ENCODE peak calls at places on chromosome 22, in nine cellular contexts. One of them, this sample, is unnamed.

GRCh38 chr22:24806663-24807001 is 621 bp downstream of the SGSM1 start:
- DNase-seq in stimulated activated CD4-positive, alpha-beta T cell treated with anti-CD3 and anti-CD28 coated beads, TNF-alpha, amount 100 ng/mL, for 48 hours: no peak
- DNase-seq in hepatic stellate cell: no peak
- DNase-seq in activated T-cell treated with anti-CD3 and anti-CD28 coated beads, Interleukin-2, amount 50 U/mL, for 72 hours: no peak
- DNase-seq in OCI-LY7: no peak
- DNase-seq in mammary epithelial cell: no peak
- DNase-seq in neuronal stem cell: no peak
- DNase-seq in cardiac septum: no peak
- DNase-seq in posterior cingulate gyrus: no peak
- DNase-seq in this sample: no peak

GRCh38 chr22:48592066-48592345 is 1235.7 kb downstream of the BRD1 start:
- DNase-seq in stimulated activated CD4-positive, alpha-beta T cell treated with anti-CD3 and anti-CD28 coated beads, TNF-alpha, amount 100 ng/mL, for 48 hours: no peak
- DNase-seq in hepatic stellate cell: no peak
- DNase-seq in activated T-cell treated with anti-CD3 and anti-CD28 coated beads, Interleukin-2, amount 50 U/mL, for 72 hours: no peak
- DNase-seq in OCI-LY7: no peak
- DNase-seq in mammary epithelial cell: no peak
- DNase-seq in neuronal stem cell: no peak
- DNase-seq in cardiac septum: no peak
- DNase-seq in posterior cingulate gyrus: no peak
- DNase-seq in this sample: no peak

GRCh38 chr22:23767673-23768548 is at the start of gene CHCHD10:
- DNase-seq in stimulated activated CD4-positive, alpha-beta T cell treated with anti-CD3 and anti-CD28 coated beads, TNF-alpha, amount 100 ng/mL, for 48 hours: peak; percentile 58
- DNase-seq in hepatic stellate cell: peak; percentile 90
- DNase-seq in activated T-cell treated with anti-CD3 and anti-CD28 coated beads, Interleukin-2, amount 50 U/mL, for 72 hours: peak; percentile 85
- DNase-seq in OCI-LY7: peak; percentile 89
- DNase-seq in mammary epithelial cell: no peak
- DNase-seq in neuronal stem cell: peak; percentile 87
- DNase-seq in cardiac septum: peak; percentile 92
- DNase-seq in posterior cingulate gyrus: peak; percentile 90
- DNase-seq in this sample: peak; percentile 67

GRCh38 chr22:43829904-43830851 is 18.1 kb upstream of the EFCAB6 start:
- DNase-seq in stimulated activated CD4-positive, alpha-beta T cell treated with anti-CD3 and anti-CD28 coated beads, TNF-alpha, amount 100 ng/mL, for 48 hours: no peak
- DNase-seq in hepatic stellate cell: no peak
- DNase-seq in activated T-cell treated with anti-CD3 and anti-CD28 coated beads, Interleukin-2, amount 50 U/mL, for 72 hours: no peak
- DNase-seq in OCI-LY7: no peak
- DNase-seq in mammary epithelial cell: no peak
- DNase-seq in neuronal stem cell: no peak
- DNase-seq in cardiac septum: peak; percentile 85
- DNase-seq in posterior cingulate gyrus: no peak
- DNase-seq in this sample: no peak

GRCh38 chr22:47586946-47587345 is 824.5 kb downstream of the TBC1D22A start:
- DNase-seq in stimulated activated CD4-positive, alpha-beta T cell treated with anti-CD3 and anti-CD28 coated beads, TNF-alpha, amount 100 ng/mL, for 48 hours: no peak
- DNase-seq in hepatic stellate cell: no peak
- DNase-seq in activated T-cell treated with anti-CD3 and anti-CD28 coated beads, Interleukin-2, amount 50 U/mL, for 72 hours: no peak
- DNase-seq in OCI-LY7: no peak
- DNase-seq in mammary epithelial cell: no peak
- DNase-seq in neuronal stem cell: no peak
- DNase-seq in cardiac septum: peak; percentile 51
- DNase-seq in posterior cingulate gyrus: no peak
- DNase-seq in this sample: no peak

GRCh38 chr22:47051435-47052175 is 289.2 kb downstream of the TBC1D22A start:
- DNase-seq in stimulated activated CD4-positive, alpha-beta T cell treated with anti-CD3 and anti-CD28 coated beads, TNF-alpha, amount 100 ng/mL, for 48 hours: no peak
- DNase-seq in hepatic stellate cell: no peak
- DNase-seq in activated T-cell treated with anti-CD3 and anti-CD28 coated beads, Interleukin-2, amount 50 U/mL, for 72 hours: no peak
- DNase-seq in OCI-LY7: no peak
- DNase-seq in mammary epithelial cell: no peak
- DNase-seq in neuronal stem cell: no peak
- DNase-seq in cardiac septum: no peak
- DNase-seq in posterior cingulate gyrus: no peak
- DNase-seq in this sample: no peak

GRCh38 chr22:37726240-37726887 is 29.5 kb downstream of the TRIOBP start:
- DNase-seq in stimulated activated CD4-positive, alpha-beta T cell treated with anti-CD3 and anti-CD28 coated beads, TNF-alpha, amount 100 ng/mL, for 48 hours: no peak
- DNase-seq in hepatic stellate cell: peak; percentile 76
- DNase-seq in activated T-cell treated with anti-CD3 and anti-CD28 coated beads, Interleukin-2, amount 50 U/mL, for 72 hours: no peak
- DNase-seq in OCI-LY7: peak; percentile 23
- DNase-seq in mammary epithelial cell: peak; percentile 19
- DNase-seq in neuronal stem cell: no peak
- DNase-seq in cardiac septum: no peak
- DNase-seq in posterior cingulate gyrus: no peak
- DNase-seq in this sample: peak; percentile 34

GRCh38 chr22:31829505-31829904 is 75.7 kb downstream of the DEPDC5 start:
- DNase-seq in stimulated activated CD4-positive, alpha-beta T cell treated with anti-CD3 and anti-CD28 coated beads, TNF-alpha, amount 100 ng/mL, for 48 hours: peak; percentile 52
- DNase-seq in hepatic stellate cell: peak; percentile 82
- DNase-seq in activated T-cell treated with anti-CD3 and anti-CD28 coated beads, Interleukin-2, amount 50 U/mL, for 72 hours: peak; percentile 74
- DNase-seq in OCI-LY7: no peak
- DNase-seq in mammary epithelial cell: peak; percentile 98
- DNase-seq in neuronal stem cell: no peak
- DNase-seq in cardiac septum: no peak
- DNase-seq in posterior cingulate gyrus: no peak
- DNase-seq in this sample: peak; percentile 93

GRCh38 chr22:46737105-46737975 is 712 bp downstream of the CERK start:
- DNase-seq in stimulated activated CD4-positive, alpha-beta T cell treated with anti-CD3 and anti-CD28 coated beads, TNF-alpha, amount 100 ng/mL, for 48 hours: no peak
- DNase-seq in hepatic stellate cell: peak; percentile 61
- DNase-seq in activated T-cell treated with anti-CD3 and anti-CD28 coated beads, Interleukin-2, amount 50 U/mL, for 72 hours: peak; percentile 47
- DNase-seq in OCI-LY7: peak; percentile 69
- DNase-seq in mammary epithelial cell: no peak
- DNase-seq in neuronal stem cell: no peak
- DNase-seq in cardiac septum: no peak
- DNase-seq in posterior cingulate gyrus: peak; percentile 30
- DNase-seq in this sample: peak; percentile 36

GRCh38 chr22:49183208-49183825 is 644.4 kb downstream of the BRD1 start:
- DNase-seq in stimulated activated CD4-positive, alpha-beta T cell treated with anti-CD3 and anti-CD28 coated beads, TNF-alpha, amount 100 ng/mL, for 48 hours: no peak
- DNase-seq in hepatic stellate cell: no peak
- DNase-seq in activated T-cell treated with anti-CD3 and anti-CD28 coated beads, Interleukin-2, amount 50 U/mL, for 72 hours: no peak
- DNase-seq in OCI-LY7: no peak
- DNase-seq in mammary epithelial cell: no peak
- DNase-seq in neuronal stem cell: no peak
- DNase-seq in cardiac septum: no peak
- DNase-seq in posterior cingulate gyrus: no peak
- DNase-seq in this sample: no peak

GRCh38 chr22:27212081-27212480 is 554.7 kb downstream of the MIAT start:
- DNase-seq in stimulated activated CD4-positive, alpha-beta T cell treated with anti-CD3 and anti-CD28 coated beads, TNF-alpha, amount 100 ng/mL, for 48 hours: no peak
- DNase-seq in hepatic stellate cell: no peak
- DNase-seq in activated T-cell treated with anti-CD3 and anti-CD28 coated beads, Interleukin-2, amount 50 U/mL, for 72 hours: no peak
- DNase-seq in OCI-LY7: no peak
- DNase-seq in mammary epithelial cell: no peak
- DNase-seq in neuronal stem cell: no peak
- DNase-seq in cardiac septum: no peak
- DNase-seq in posterior cingulate gyrus: no peak
- DNase-seq in this sample: no peak

GRCh38 chr22:27311666-27312566 is 489.6 kb downstream of the MN1 start:
- DNase-seq in stimulated activated CD4-positive, alpha-beta T cell treated with anti-CD3 and anti-CD28 coated beads, TNF-alpha, amount 100 ng/mL, for 48 hours: no peak
- DNase-seq in hepatic stellate cell: peak; percentile 58
- DNase-seq in activated T-cell treated with anti-CD3 and anti-CD28 coated beads, Interleukin-2, amount 50 U/mL, for 72 hours: no peak
- DNase-seq in OCI-LY7: no peak
- DNase-seq in mammary epithelial cell: no peak
- DNase-seq in neuronal stem cell: no peak
- DNase-seq in cardiac septum: no peak
- DNase-seq in posterior cingulate gyrus: no peak
- DNase-seq in this sample: no peak

GRCh38 chr22:42299586-42300285 is 29.3 kb upstream of the TCF20 start:
- DNase-seq in stimulated activated CD4-positive, alpha-beta T cell treated with anti-CD3 and anti-CD28 coated beads, TNF-alpha, amount 100 ng/mL, for 48 hours: no peak
- DNase-seq in hepatic stellate cell: no peak
- DNase-seq in activated T-cell treated with anti-CD3 and anti-CD28 coated beads, Interleukin-2, amount 50 U/mL, for 72 hours: peak; percentile 39
- DNase-seq in OCI-LY7: peak; percentile 73
- DNase-seq in mammary epithelial cell: no peak
- DNase-seq in neuronal stem cell: no peak
- DNase-seq in cardiac septum: peak; percentile 86
- DNase-seq in posterior cingulate gyrus: no peak
- DNase-seq in this sample: no peak

GRCh38 chr22:50576070-50576469 is 2.2 kb downstream of the CPT1B start:
- DNase-seq in stimulated activated CD4-positive, alpha-beta T cell treated with anti-CD3 and anti-CD28 coated beads, TNF-alpha, amount 100 ng/mL, for 48 hours: no peak
- DNase-seq in hepatic stellate cell: no peak
- DNase-seq in activated T-cell treated with anti-CD3 and anti-CD28 coated beads, Interleukin-2, amount 50 U/mL, for 72 hours: no peak
- DNase-seq in OCI-LY7: no peak
- DNase-seq in mammary epithelial cell: peak; percentile 46
- DNase-seq in neuronal stem cell: no peak
- DNase-seq in cardiac septum: no peak
- DNase-seq in posterior cingulate gyrus: no peak
- DNase-seq in this sample: peak; percentile 67

GRCh38 chr22:37141971-37142647 is 7.6 kb downstream of the IL2RB start:
- DNase-seq in stimulated activated CD4-positive, alpha-beta T cell treated with anti-CD3 and anti-CD28 coated beads, TNF-alpha, amount 100 ng/mL, for 48 hours: no peak
- DNase-seq in hepatic stellate cell: no peak
- DNase-seq in activated T-cell treated with anti-CD3 and anti-CD28 coated beads, Interleukin-2, amount 50 U/mL, for 72 hours: no peak
- DNase-seq in OCI-LY7: no peak
- DNase-seq in mammary epithelial cell: no peak
- DNase-seq in neuronal stem cell: no peak
- DNase-seq in cardiac septum: no peak
- DNase-seq in posterior cingulate gyrus: no peak
- DNase-seq in this sample: no peak

GRCh38 chr22:44605486-44605885 is 96.5 kb upstream of the PRR5 start:
- DNase-seq in stimulated activated CD4-positive, alpha-beta T cell treated with anti-CD3 and anti-CD28 coated beads, TNF-alpha, amount 100 ng/mL, for 48 hours: no peak
- DNase-seq in hepatic stellate cell: no peak
- DNase-seq in activated T-cell treated with anti-CD3 and anti-CD28 coated beads, Interleukin-2, amount 50 U/mL, for 72 hours: no peak
- DNase-seq in OCI-LY7: no peak
- DNase-seq in mammary epithelial cell: no peak
- DNase-seq in neuronal stem cell: no peak
- DNase-seq in cardiac septum: no peak
- DNase-seq in posterior cingulate gyrus: no peak
- DNase-seq in this sample: no peak

GRCh38 chr22:28710112-28710888 is 30.7 kb upstream of the TTC28 start:
- DNase-seq in stimulated activated CD4-positive, alpha-beta T cell treated with anti-CD3 and anti-CD28 coated beads, TNF-alpha, amount 100 ng/mL, for 48 hours: no peak
- DNase-seq in hepatic stellate cell: peak; percentile 68
- DNase-seq in activated T-cell treated with anti-CD3 and anti-CD28 coated beads, Interleukin-2, amount 50 U/mL, for 72 hours: no peak
- DNase-seq in OCI-LY7: no peak
- DNase-seq in mammary epithelial cell: peak; percentile 59
- DNase-seq in neuronal stem cell: no peak
- DNase-seq in cardiac septum: no peak
- DNase-seq in posterior cingulate gyrus: no peak
- DNase-seq in this sample: peak; percentile 78

GRCh38 chr22:23223566-23224317 is 43.4 kb downstream of the BCR start:
- DNase-seq in stimulated activated CD4-positive, alpha-beta T cell treated with anti-CD3 and anti-CD28 coated beads, TNF-alpha, amount 100 ng/mL, for 48 hours: no peak
- DNase-seq in hepatic stellate cell: no peak
- DNase-seq in activated T-cell treated with anti-CD3 and anti-CD28 coated beads, Interleukin-2, amount 50 U/mL, for 72 hours: no peak
- DNase-seq in OCI-LY7: no peak
- DNase-seq in mammary epithelial cell: no peak
- DNase-seq in neuronal stem cell: no peak
- DNase-seq in cardiac septum: no peak
- DNase-seq in posterior cingulate gyrus: no peak
- DNase-seq in this sample: no peak

GRCh38 chr22:33625959-33626358 is 294.3 kb downstream of the LARGE1 start:
- DNase-seq in stimulated activated CD4-positive, alpha-beta T cell treated with anti-CD3 and anti-CD28 coated beads, TNF-alpha, amount 100 ng/mL, for 48 hours: no peak
- DNase-seq in hepatic stellate cell: no peak
- DNase-seq in activated T-cell treated with anti-CD3 and anti-CD28 coated beads, Interleukin-2, amount 50 U/mL, for 72 hours: no peak
- DNase-seq in OCI-LY7: no peak
- DNase-seq in mammary epithelial cell: no peak
- DNase-seq in neuronal stem cell: no peak
- DNase-seq in cardiac septum: no peak
- DNase-seq in posterior cingulate gyrus: no peak
- DNase-seq in this sample: no peak

GRCh38 chr22:31192513-31192912 is 19.6 kb upstream of the LIMK2 start:
- DNase-seq in stimulated activated CD4-positive, alpha-beta T cell treated with anti-CD3 and anti-CD28 coated beads, TNF-alpha, amount 100 ng/mL, for 48 hours: no peak
- DNase-seq in hepatic stellate cell: no peak
- DNase-seq in activated T-cell treated with anti-CD3 and anti-CD28 coated beads, Interleukin-2, amount 50 U/mL, for 72 hours: no peak
- DNase-seq in OCI-LY7: peak; percentile 15
- DNase-seq in mammary epithelial cell: peak; percentile 8
- DNase-seq in neuronal stem cell: no peak
- DNase-seq in cardiac septum: no peak
- DNase-seq in posterior cingulate gyrus: no peak
- DNase-seq in this sample: peak; percentile 86

GRCh38 chr22:24498826-24499225 is 3.7 kb downstream of the UPB1 start:
- DNase-seq in stimulated activated CD4-positive, alpha-beta T cell treated with anti-CD3 and anti-CD28 coated beads, TNF-alpha, amount 100 ng/mL, for 48 hours: no peak
- DNase-seq in hepatic stellate cell: no peak
- DNase-seq in activated T-cell treated with anti-CD3 and anti-CD28 coated beads, Interleukin-2, amount 50 U/mL, for 72 hours: no peak
- DNase-seq in OCI-LY7: no peak
- DNase-seq in mammary epithelial cell: no peak
- DNase-seq in neuronal stem cell: no peak
- DNase-seq in cardiac septum: no peak
- DNase-seq in posterior cingulate gyrus: no peak
- DNase-seq in this sample: no peak

GRCh38 chr22:30944986-30945385 is 23.6 kb downstream of the MORC2 start:
- DNase-seq in stimulated activated CD4-positive, alpha-beta T cell treated with anti-CD3 and anti-CD28 coated beads, TNF-alpha, amount 100 ng/mL, for 48 hours: no peak
- DNase-seq in hepatic stellate cell: no peak
- DNase-seq in activated T-cell treated with anti-CD3 and anti-CD28 coated beads, Interleukin-2, amount 50 U/mL, for 72 hours: no peak
- DNase-seq in OCI-LY7: no peak
- DNase-seq in mammary epithelial cell: no peak
- DNase-seq in neuronal stem cell: no peak
- DNase-seq in cardiac septum: no peak
- DNase-seq in posterior cingulate gyrus: no peak
- DNase-seq in this sample: no peak

GRCh38 chr22:20953668-20954500 is 13.2 kb upstream of the AIFM3 start:
- DNase-seq in stimulated activated CD4-positive, alpha-beta T cell treated with anti-CD3 and anti-CD28 coated beads, TNF-alpha, amount 100 ng/mL, for 48 hours: no peak
- DNase-seq in hepatic stellate cell: no peak
- DNase-seq in activated T-cell treated with anti-CD3 and anti-CD28 coated beads, Interleukin-2, amount 50 U/mL, for 72 hours: no peak
- DNase-seq in OCI-LY7: no peak
- DNase-seq in mammary epithelial cell: peak; percentile 96
- DNase-seq in neuronal stem cell: no peak
- DNase-seq in cardiac septum: no peak
- DNase-seq in posterior cingulate gyrus: no peak
- DNase-seq in this sample: peak; percentile 97

GRCh38 chr22:50581950-50582561 is 593 bp downstream of the CHKB start:
- DNase-seq in stimulated activated CD4-positive, alpha-beta T cell treated with anti-CD3 and anti-CD28 coated beads, TNF-alpha, amount 100 ng/mL, for 48 hours: no peak
- DNase-seq in hepatic stellate cell: no peak
- DNase-seq in activated T-cell treated with anti-CD3 and anti-CD28 coated beads, Interleukin-2, amount 50 U/mL, for 72 hours: peak; percentile 55
- DNase-seq in OCI-LY7: peak; percentile 55
- DNase-seq in mammary epithelial cell: peak; percentile 19
- DNase-seq in neuronal stem cell: no peak
- DNase-seq in cardiac septum: no peak
- DNase-seq in posterior cingulate gyrus: no peak
- DNase-seq in this sample: peak; percentile 33

GRCh38 chr22:38314140-38314991 is 2.9 kb downstream of the CSNK1E start:
- DNase-seq in stimulated activated CD4-positive, alpha-beta T cell treated with anti-CD3 and anti-CD28 coated beads, TNF-alpha, amount 100 ng/mL, for 48 hours: no peak
- DNase-seq in hepatic stellate cell: no peak
- DNase-seq in activated T-cell treated with anti-CD3 and anti-CD28 coated beads, Interleukin-2, amount 50 U/mL, for 72 hours: no peak
- DNase-seq in OCI-LY7: peak; percentile 76
- DNase-seq in mammary epithelial cell: peak; percentile 47
- DNase-seq in neuronal stem cell: no peak
- DNase-seq in cardiac septum: no peak
- DNase-seq in posterior cingulate gyrus: no peak
- DNase-seq in this sample: peak; percentile 30

GRCh38 chr22:49657275-49657973 is 170.2 kb downstream of the BRD1 start:
- DNase-seq in stimulated activated CD4-positive, alpha-beta T cell treated with anti-CD3 and anti-CD28 coated beads, TNF-alpha, amount 100 ng/mL, for 48 hours: peak; percentile 70
- DNase-seq in hepatic stellate cell: no peak
- DNase-seq in activated T-cell treated with anti-CD3 and anti-CD28 coated beads, Interleukin-2, amount 50 U/mL, for 72 hours: peak; percentile 79
- DNase-seq in OCI-LY7: peak; percentile 81
- DNase-seq in mammary epithelial cell: no peak
- DNase-seq in neuronal stem cell: no peak
- DNase-seq in cardiac septum: peak; percentile 89
- DNase-seq in posterior cingulate gyrus: no peak
- DNase-seq in this sample: no peak

This sample was measured in epithelial cell of esophagus.